ENCODE peak calls at places on chromosomes 7 and 10, in ten cellular contexts. U, F, Y, P, C, R, A, N, J and T are unnamed samples.

GRCh38 chr10:5557799-5558771 is 33.3 kb downstream of the CALML3 start:
- DNase-seq in F (no peak), C (no peak), R (no peak), U (no peak), J (no peak), A (no peak), Y (no peak), N (no peak), P (no peak), T (peak)

GRCh38 chr10:43824934-43825333 is 176.3 kb upstream of the ZNF32 start:
- DNase-seq in N (peak), Y (no peak), F (no peak), C (peak), P (peak), J (no peak), A (no peak), R (no peak), U (peak), T (peak)

GRCh38 chr7:3861941-3862340 is 560.9 kb downstream of the SDK1 start:
- DNase-seq in Y (no peak), F (no peak), A (no peak), N (peak), C (peak), J (no peak), P (no peak), U (peak), R (no peak), T (no peak)

GRCh38 chr7:142313528-142313927 is 55.7 kb upstream of the PRSS58 start:
- DNase-seq in U (no peak), J (no peak), A (no peak), R (no peak), C (no peak), Y (no peak), F (no peak), N (no peak), P (no peak), T (no peak)

GRCh38 chr7:12699299-12699698 is 11.9 kb downstream of the ARL4A start:
- DNase-seq in A (no peak), N (no peak), F (no peak), C (no peak), U (no peak), R (no peak), P (no peak), J (no peak), Y (no peak), T (no peak)

GRCh38 chr10:129531195-129531968 is 64.3 kb downstream of the MGMT start:
- DNase-seq in J (no peak), Y (no peak), U (no peak), R (no peak), A (no peak), F (no peak), P (no peak), N (peak), C (peak), T (no peak)

GRCh38 chr7:7077945-7078344 is 104.4 kb upstream of the C1GALT1 start:
- DNase-seq in A (no peak), C (no peak), F (no peak), P (no peak), U (no peak), N (no peak), R (no peak), Y (no peak), J (no peak), T (no peak)

GRCh38 chr10:128500642-128501041 is 374.4 kb upstream of the MKI67 start:
- DNase-seq in R (no peak), P (no peak), N (no peak), C (no peak), F (no peak), A (no peak), Y (no peak), J (no peak), U (no peak), T (no peak)

GRCh38 chr10:89873047-89873446 is 171.7 kb downstream of the KIF20B start:
- DNase-seq in Y (no peak), J (no peak), P (no peak), R (no peak), F (no peak), U (no peak), C (no peak), A (no peak), N (no peak), T (no peak)

GRCh38 chr7:35571596-35572240 is 123.2 kb downstream of the HERPUD2 start:
- DNase-seq in P (no peak), U (no peak), J (no peak), A (peak), R (no peak), N (no peak), Y (no peak), C (no peak), F (no peak), T (no peak)

GRCh38 chr7:131087756-131088658 is 239.7 kb upstream of the MKLN1 start:
- DNase-seq in R (no peak), C (no peak), U (no peak), J (no peak), F (no peak), N (no peak), Y (no peak), A (no peak), P (no peak), T (no peak)

GRCh38 chr10:86024555-86025001 is 342.0 kb downstream of the GRID1 start:
- DNase-seq in C (no peak), R (no peak), F (no peak), J (no peak), Y (no peak), A (no peak), P (no peak), U (peak), N (no peak), T (no peak)

GRCh38 chr10:119538632-119539358 is 3.7 kb downstream of the RGS10 start:
- DNase-seq in C (no peak), J (no peak), R (no peak), A (no peak), Y (no peak), P (no peak), N (no peak), U (no peak), F (no peak), T (no peak)

GRCh38 chr10:6204063-6204340 is 1.3 kb downstream of the PFKFB3 start:
- DNase-seq in R (peak), F (peak), Y (peak), J (peak), U (peak), A (peak), P (no peak), C (no peak), N (no peak), T (no peak)

GRCh38 chr10:126252884-126253612 is 135.2 kb downstream of the ADAM12 start:
- DNase-seq in R (no peak), C (peak), A (no peak), U (peak), P (no peak), F (no peak), Y (no peak), J (no peak), N (peak), T (no peak)

GRCh38 chr7:16062269-16062668 is 359.1 kb downstream of the CRPPA start:
- DNase-seq in N (peak), F (no peak), P (no peak), J (no peak), U (no peak), C (peak), Y (no peak), A (no peak), R (no peak), T (no peak)

GRCh38 chr7:44257618-44258422 is 57.0 kb downstream of the YKT6 start:
- DNase-seq in N (peak), C (peak), A (peak), U (peak), F (peak), J (peak), Y (peak), P (peak), R (peak), T (peak)

GRCh38 chr10:112980908-112981307 is 30.9 kb downstream of the TCF7L2 start:
- DNase-seq in F (no peak), N (no peak), P (no peak), J (no peak), A (no peak), C (no peak), U (no peak), Y (no peak), R (no peak), T (no peak)

GRCh38 chr7:141526115-141526514 is 25.1 kb upstream of the AGK start:
- DNase-seq in A (no peak), P (no peak), U (no peak), F (no peak), C (no peak), J (no peak), R (no peak), Y (no peak), N (no peak), T (no peak)

GRCh38 chr7:29510028-29510427 is 53.6 kb upstream of the PRR15 start:
- DNase-seq in C (peak), P (no peak), A (no peak), J (no peak), F (no peak), N (no peak), R (no peak), Y (no peak), U (no peak), T (no peak)

GRCh38 chr10:7832060-7832459 is 13.8 kb downstream of the TAF3 start:
- DNase-seq in J (no peak), C (no peak), N (no peak), U (no peak), F (no peak), Y (no peak), R (no peak), P (no peak), A (no peak), T (no peak)

GRCh38 chr7:102063736-102064135 is 222.9 kb upstream of the SH2B2 start:
- DNase-seq in C (peak), R (no peak), A (no peak), N (no peak), Y (no peak), P (no peak), U (peak), F (peak), J (no peak), T (peak)

GRCh38 chr7:121525155-121525819 is 129.2 kb upstream of the FAM3C start:
- DNase-seq in Y (no peak), N (peak), C (peak), U (no peak), A (no peak), R (no peak), J (no peak), P (no peak), F (no peak), T (no peak)

GRCh38 chr10:19832624-19833507 is 16.6 kb downstream of the PLXDC2 start:
- DNase-seq in P (no peak), Y (no peak), A (no peak), J (no peak), C (no peak), F (peak), U (no peak), R (no peak), N (no peak), T (no peak)

GRCh38 chr7:73351447-73352167 is 23.6 kb downstream of the FKBP6 start:
- DNase-seq in Y (no peak), F (no peak), A (no peak), N (no peak), C (no peak), J (no peak), R (no peak), P (no peak), U (no peak), T (no peak)